ENCODE peak calls at places on chromosomes 11 and 22, in eight cellular contexts. Y is left ventricle myocardium inferior; P is endothelial cell of umbilical vein; U is CD8-positive, alpha-beta T cell; W is prostate gland; C is tibial nerve; D is CD4-positive, alpha-beta T cell; X is gastrocnemius medialis. V is an unnamed sample. For H3K27me3, the result is how much of the 10 kb centered on the place peaks cover.

GRCh38 chr22:39593931-39594285 is 23.4 kb downstream of the CACNA1I start:
- DNase-seq in Y (no peak), P (no peak), U (no peak), W (no peak), C (no peak), D (no peak), X (no peak), V (no peak)

GRCh38 chr22:42433754-42434153 is 1.6 kb upstream of the NFAM1 start:
- DNase-seq in Y (no peak), P (no peak), U (no peak), W (peak), C (no peak), D (no peak), X (no peak), V (no peak)

GRCh38 chr11:109342261-109342660 is 79.7 kb upstream of the C11orf87 start:
- DNase-seq in Y (no peak), P (no peak), U (no peak), W (no peak), C (no peak), D (no peak), X (no peak), V (no peak)

GRCh38 chr11:134882141-134882540 is 470.1 kb upstream of the B3GAT1 start:
- DNase-seq in Y (no peak), P (no peak), U (no peak), W (no peak), C (no peak), D (no peak), X (no peak), V (no peak)

GRCh38 chr11:60974726-60975125 is 3.2 kb downstream of the CD6 start:
- DNase-seq in Y (no peak), P (no peak), U (no peak), W (no peak), C (no peak), D (no peak), X (no peak), V (no peak)

GRCh38 chr11:82927264-82927880 is 25.8 kb downstream of the DDIAS start:
- DNase-seq in Y (no peak), P (peak), U (peak), W (peak), C (no peak), D (no peak), X (no peak), V (peak)

GRCh38 chr11:129917231-129917630 is 21.9 kb upstream of the NFRKB start:
- DNase-seq in Y (no peak), P (no peak), U (no peak), W (no peak), C (no peak), D (no peak), X (no peak), V (no peak)

GRCh38 chr11:99015634-99016454 is 4.9 kb upstream of the CNTN5 start:
- DNase-seq in Y (no peak), P (peak), U (no peak), W (no peak), C (no peak), D (no peak), X (no peak), V (peak)

GRCh38 chr22:29209624-29209929 is 3.9 kb downstream of the EMID1 start:
- DNase-seq in Y (no peak), P (no peak), U (no peak), W (no peak), C (no peak), D (no peak), X (no peak), V (no peak)

GRCh38 chr22:37681556-37682049 is 4.5 kb upstream of the NOL12 start:
- DNase-seq in Y (peak), P (peak), U (peak), W (peak), C (no peak), D (peak), X (peak), V (no peak)

DNA sequence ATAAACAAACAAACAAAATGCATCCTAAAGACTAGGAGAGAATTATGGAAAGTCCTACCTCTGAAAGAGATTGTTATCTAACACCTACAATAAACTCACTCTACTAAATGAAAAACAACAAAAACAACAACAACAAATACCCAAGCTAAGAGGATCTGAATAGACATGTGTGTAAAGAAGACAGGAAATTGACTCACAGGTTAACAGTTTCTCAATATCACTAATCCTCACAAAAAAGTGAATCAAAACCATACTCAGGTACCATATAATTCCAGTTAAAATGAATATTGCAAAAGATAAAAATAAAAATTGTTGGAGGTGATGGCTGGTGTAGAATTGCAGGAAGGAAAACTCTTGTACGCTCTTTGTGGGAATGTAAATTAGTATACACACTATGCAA is 110.4 kb upstream of the TOP3B start:
- DNase-seq in Y (no peak), P (no peak), U (no peak), W (no peak), C (no peak), D (no peak), X (no peak), V (no peak)
- H3K27me3 ChIP-seq in Y (half or more), P (under half), U (under half), W (under half), C (under half), D (under half), X (under half), V (under half)

GRCh38 chr11:65382036-65382803 is at the start of gene SLC25A45:
- DNase-seq in Y (peak), P (peak), U (peak), W (peak), C (peak), D (peak), X (peak), V (peak)
- TF ChIP-seq CTCF in Y (peak), P (peak), U (peak), W (peak), C (peak), D (peak), X (peak), V (peak)

GRCh38 chr11:110428956-110429613 is 663 bp upstream of the FDX1 start:
- DNase-seq in Y (no peak), P (peak), U (no peak), W (no peak), C (no peak), D (no peak), X (no peak), V (no peak)
- H3K27ac ChIP-seq in Y (peak), P (peak), U (peak), W (peak), C (peak), D (peak), X (peak), V (peak)

DNA sequence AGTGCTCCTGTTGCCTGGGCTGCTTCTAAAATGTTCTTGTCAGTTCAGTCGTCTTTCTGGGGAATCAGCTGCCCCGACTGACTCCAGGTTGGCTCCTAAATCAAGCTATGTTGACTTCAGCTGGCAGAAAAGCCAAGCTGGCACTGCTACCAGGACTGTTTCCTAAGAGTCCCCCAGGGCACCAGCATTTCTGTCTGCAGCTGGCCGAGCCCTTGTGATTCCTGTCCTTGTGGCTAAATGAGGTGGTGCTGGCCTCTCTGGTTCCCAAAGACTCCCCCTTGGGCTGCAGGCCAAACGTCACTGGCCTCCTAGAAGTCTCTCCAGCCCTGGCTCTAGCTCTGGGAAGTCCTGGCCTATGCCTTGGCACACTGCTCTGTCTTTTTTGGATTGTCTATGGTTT is 31.1 kb downstream of the GRAMD1B start:
- DNase-seq in Y (peak), P (no peak), U (no peak), W (peak), C (no peak), D (no peak), X (peak), V (no peak)
- H3K27me3 ChIP-seq in Y (under half), P (under half), U (under half), W (under half), C (under half), D (under half), X (under half), V (under half)

DNA sequence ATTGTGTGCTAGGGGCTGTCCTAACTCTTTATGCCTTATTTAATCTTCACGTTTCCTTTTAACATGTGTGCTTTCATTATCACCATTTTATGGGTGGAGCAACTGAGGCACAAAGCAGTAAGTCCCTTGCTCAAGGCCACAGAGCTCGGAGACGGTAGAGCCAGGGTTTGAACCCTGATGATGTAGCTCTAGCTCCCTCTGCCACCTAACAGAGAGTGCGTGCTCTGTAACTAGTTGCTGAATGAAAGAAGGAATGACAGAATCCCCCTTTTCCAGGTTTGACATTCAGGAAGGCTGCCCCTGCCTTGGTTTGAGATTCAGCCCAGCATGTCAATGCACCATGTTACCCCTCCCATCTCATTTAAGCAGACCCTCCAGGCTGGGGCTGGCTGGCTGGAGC is 193.3 kb upstream of the NAV2 start:
- DNase-seq in Y (no peak), P (no peak), U (no peak), W (no peak), C (no peak), D (no peak), X (no peak), V (no peak)
- TF ChIP-seq CTCF in Y (no peak), P (no peak), U (no peak), W (no peak), C (no peak), D (no peak), X (no peak), V (no peak)

GRCh38 chr11:47983464-47984397 is 3.4 kb downstream of the PTPRJ start:
- DNase-seq in Y (no peak), P (no peak), U (no peak), W (no peak), C (no peak), D (no peak), X (no peak), V (no peak)

GRCh38 chr11:47979378-47980092 is 824 bp upstream of the PTPRJ start:
- DNase-seq in Y (no peak), P (peak), U (no peak), W (no peak), C (no peak), D (no peak), X (no peak), V (no peak)

GRCh38 chr11:47980093-47980906 is at the start of gene PTPRJ:
- DNase-seq in Y (peak), P (peak), U (peak), W (peak), C (no peak), D (peak), X (no peak), V (no peak)

GRCh38 chr11:47980907-47981621 is 705 bp downstream of the PTPRJ start:
- DNase-seq in Y (peak), P (peak), U (no peak), W (no peak), C (no peak), D (no peak), X (no peak), V (no peak)

GRCh38 chr11:47981667-47982404 is 1.5 kb downstream of the PTPRJ start:
- DNase-seq in Y (peak), P (no peak), U (no peak), W (no peak), C (no peak), D (no peak), X (no peak), V (no peak)
- H3K27ac ChIP-seq in Y (peak), P (no peak), U (peak), W (peak), C (peak), D (no peak), X (peak), V (no peak)

GRCh38 chr11:126997641-126998040 is 2.9 kb downstream of the KIRREL3 start:
- DNase-seq in Y (no peak), P (no peak), U (no peak), W (no peak), C (no peak), D (no peak), X (no peak), V (no peak)

GRCh38 chr11:126997196-126997595 is 3.4 kb downstream of the KIRREL3 start:
- DNase-seq in Y (no peak), P (no peak), U (no peak), W (no peak), C (no peak), D (no peak), X (no peak), V (no peak)

GRCh38 chr11:127000291-127000968 is at the start of gene KIRREL3:
- DNase-seq in Y (no peak), P (no peak), U (no peak), W (no peak), C (no peak), D (no peak), X (no peak), V (no peak)

GRCh38 chr11:127000991-127001390 is 421 bp upstream of the KIRREL3 start:
- DNase-seq in Y (no peak), P (no peak), U (no peak), W (no peak), C (no peak), D (no peak), X (no peak), V (no peak)

GRCh38 chr11:126999366-126999765 is 1.2 kb downstream of the KIRREL3 start:
- DNase-seq in Y (no peak), P (no peak), U (no peak), W (no peak), C (no peak), D (no peak), X (no peak), V (no peak)
- H3K27me3 ChIP-seq in Y (half or more), P (under half), U (under half), W (under half), C (under half), D (half or more), X (half or more), V (under half)

GRCh38 chr11:2837651-2838050 is 47.9 kb downstream of the CDKN1C start:
- DNase-seq in Y (no peak), P (no peak), U (no peak), W (no peak), C (no peak), D (no peak), X (no peak), V (no peak)

GRCh38 chr11:2836335-2837095 is 49.1 kb downstream of the CDKN1C start:
- DNase-seq in Y (no peak), P (no peak), U (no peak), W (no peak), C (no peak), D (no peak), X (no peak), V (no peak)

GRCh38 chr11:2838091-2838490 is 47.5 kb downstream of the CDKN1C start:
- DNase-seq in Y (no peak), P (no peak), U (no peak), W (no peak), C (no peak), D (no peak), X (no peak), V (no peak)

GRCh38 chr11:2835768-2836150 is 49.8 kb downstream of the CDKN1C start:
- DNase-seq in Y (no peak), P (no peak), U (no peak), W (no peak), C (no peak), D (no peak), X (no peak), V (no peak)

GRCh38 chr11:2837096-2837601 is 48.4 kb downstream of the CDKN1C start:
- DNase-seq in Y (peak), P (no peak), U (no peak), W (peak), C (peak), D (no peak), X (peak), V (no peak)
- TF ChIP-seq CTCF in Y (peak), P (no peak), U (no peak), W (peak), C (peak), D (no peak), X (no peak), V (peak)

GRCh38 chr11:782264-783174 is 5.2 kb upstream of the GATD1 start:
- DNase-seq in Y (no peak), P (no peak), U (no peak), W (no peak), C (no peak), D (no peak), X (no peak), V (no peak)

GRCh38 chr11:779955-780532 is 2.8 kb upstream of the GATD1 start:
- DNase-seq in Y (no peak), P (no peak), U (no peak), W (no peak), C (no peak), D (no peak), X (no peak), V (no peak)

GRCh38 chr11:786235-787083 is 3.4 kb downstream of the CEND1 start:
- DNase-seq in Y (no peak), P (no peak), U (no peak), W (no peak), C (no peak), D (no peak), X (no peak), V (no peak)

GRCh38 chr11:787084-787675 is 2.7 kb downstream of the CEND1 start:
- DNase-seq in Y (no peak), P (no peak), U (no peak), W (no peak), C (no peak), D (no peak), X (no peak), V (no peak)

GRCh38 chr11:783581-784015 is 6.3 kb downstream of the CEND1 start:
- DNase-seq in Y (peak), P (peak), U (no peak), W (peak), C (peak), D (no peak), X (peak), V (peak)
- H3K27ac ChIP-seq in Y (peak), P (no peak), U (no peak), W (peak), C (peak), D (no peak), X (peak), V (peak)

GRCh38 chr22:46442217-46442853 is 95.1 kb downstream of the CELSR1 start:
- DNase-seq in Y (no peak), P (no peak), U (no peak), W (no peak), C (no peak), D (no peak), X (no peak), V (no peak)
- H3K27me3 ChIP-seq in Y (under half), P (under half), U (under half), W (under half), C (under half), D (under half), X (under half), V (under half)

V was measured in AG04450.